ENCODE peak calls at places on chromosome 18, in six cellular contexts. One of them, this sample, is unnamed.
A peak's percentile ranks its signal among the peaks of the same experiment; 100 is the strongest.

GRCh38 chr18:36547544-36547943 is 250.0 kb downstream of the FHOD3 start:
- DNase-seq in fibroblast of villous mesenchyme: no peak
- DNase-seq in gastrocnemius medialis: no peak
- DNase-seq in GM23338: no peak
- DNase-seq in ascending aorta: no peak
- DNase-seq in heart right ventricle: no peak
- DNase-seq in this sample: no peak

GRCh38 chr18:51251625-51252024 is 54.1 kb upstream of the MEX3C start:
- DNase-seq in fibroblast of villous mesenchyme: no peak
- DNase-seq in gastrocnemius medialis: no peak
- DNase-seq in GM23338: no peak
- DNase-seq in ascending aorta: no peak
- DNase-seq in heart right ventricle: no peak
- DNase-seq in this sample: no peak

GRCh38 chr18:24559474-24560018 is 99.1 kb downstream of the HRH4 start:
- DNase-seq in fibroblast of villous mesenchyme: no peak
- DNase-seq in gastrocnemius medialis: no peak
- DNase-seq in GM23338: no peak
- DNase-seq in ascending aorta: no peak
- DNase-seq in heart right ventricle: no peak
- DNase-seq in this sample: no peak

GRCh38 chr18:62248313-62248712 is 61.3 kb downstream of the RELCH start:
- DNase-seq in fibroblast of villous mesenchyme: no peak
- DNase-seq in gastrocnemius medialis: no peak
- DNase-seq in GM23338: no peak
- DNase-seq in ascending aorta: no peak
- DNase-seq in heart right ventricle: no peak
- DNase-seq in this sample: no peak

GRCh38 chr18:53375641-53376040 is 848.8 kb downstream of the MBD2 start:
- DNase-seq in fibroblast of villous mesenchyme: no peak
- DNase-seq in gastrocnemius medialis: no peak
- DNase-seq in GM23338: peak; percentile 3
- DNase-seq in ascending aorta: no peak
- DNase-seq in heart right ventricle: no peak
- DNase-seq in this sample: no peak

GRCh38 chr18:8151176-8151575 is 458.1 kb upstream of the RAB12 start:
- DNase-seq in fibroblast of villous mesenchyme: no peak
- DNase-seq in gastrocnemius medialis: no peak
- DNase-seq in GM23338: no peak
- DNase-seq in ascending aorta: no peak
- DNase-seq in heart right ventricle: no peak
- DNase-seq in this sample: no peak

GRCh38 chr18:49865401-49865800 is 52.1 kb upstream of the ACAA2 start:
- DNase-seq in fibroblast of villous mesenchyme: no peak
- DNase-seq in gastrocnemius medialis: no peak
- DNase-seq in GM23338: no peak
- DNase-seq in ascending aorta: no peak
- DNase-seq in heart right ventricle: peak; percentile 31
- DNase-seq in this sample: no peak

GRCh38 chr18:39274535-39274934 is 1708.9 kb upstream of the CELF4 start:
- DNase-seq in fibroblast of villous mesenchyme: no peak
- DNase-seq in gastrocnemius medialis: no peak
- DNase-seq in GM23338: no peak
- DNase-seq in ascending aorta: no peak
- DNase-seq in heart right ventricle: no peak
- DNase-seq in this sample: no peak

GRCh38 chr18:22179631-22180030 is 10.2 kb downstream of the GATA6 start:
- DNase-seq in fibroblast of villous mesenchyme: no peak
- DNase-seq in gastrocnemius medialis: no peak
- DNase-seq in GM23338: no peak
- DNase-seq in ascending aorta: no peak
- DNase-seq in heart right ventricle: no peak
- DNase-seq in this sample: no peak

GRCh38 chr18:46677609-46678470 is 20.8 kb upstream of the LOXHD1 start:
- DNase-seq in fibroblast of villous mesenchyme: peak; percentile 4
- DNase-seq in gastrocnemius medialis: no peak
- DNase-seq in GM23338: peak; percentile 16
- DNase-seq in ascending aorta: no peak
- DNase-seq in heart right ventricle: no peak
- DNase-seq in this sample: no peak

GRCh38 chr18:37435996-37436395 is 129.6 kb downstream of the CELF4 start:
- DNase-seq in fibroblast of villous mesenchyme: no peak
- DNase-seq in gastrocnemius medialis: no peak
- DNase-seq in GM23338: no peak
- DNase-seq in ascending aorta: no peak
- DNase-seq in heart right ventricle: no peak
- DNase-seq in this sample: no peak

GRCh38 chr18:62164855-62165487 is 21.9 kb downstream of the PIGN start:
- DNase-seq in fibroblast of villous mesenchyme: no peak
- DNase-seq in gastrocnemius medialis: no peak
- DNase-seq in GM23338: peak; percentile 59
- DNase-seq in ascending aorta: no peak
- DNase-seq in heart right ventricle: no peak
- DNase-seq in this sample: no peak

GRCh38 chr18:44195394-44196140 is 485.1 kb upstream of the SETBP1 start:
- DNase-seq in fibroblast of villous mesenchyme: no peak
- DNase-seq in gastrocnemius medialis: no peak
- DNase-seq in GM23338: no peak
- DNase-seq in ascending aorta: no peak
- DNase-seq in heart right ventricle: no peak
- DNase-seq in this sample: no peak

GRCh38 chr18:13545955-13546354 is 180.4 kb downstream of the FAM210A start:
- DNase-seq in fibroblast of villous mesenchyme: no peak
- DNase-seq in gastrocnemius medialis: no peak
- DNase-seq in GM23338: no peak
- DNase-seq in ascending aorta: no peak
- DNase-seq in heart right ventricle: no peak
- DNase-seq in this sample: no peak

GRCh38 chr18:46706968-46707367 is 49.9 kb downstream of the ST8SIA5 start:
- DNase-seq in fibroblast of villous mesenchyme: no peak
- DNase-seq in gastrocnemius medialis: no peak
- DNase-seq in GM23338: peak; percentile 37
- DNase-seq in ascending aorta: no peak
- DNase-seq in heart right ventricle: no peak
- DNase-seq in this sample: no peak

GRCh38 chr18:45464619-45465018 is 150.7 kb upstream of the SLC14A2 start:
- DNase-seq in fibroblast of villous mesenchyme: no peak
- DNase-seq in gastrocnemius medialis: no peak
- DNase-seq in GM23338: no peak
- DNase-seq in ascending aorta: no peak
- DNase-seq in heart right ventricle: peak; percentile 21
- DNase-seq in this sample: no peak

GRCh38 chr18:28115149-28115550 is 61.8 kb downstream of the CDH2 start:
- DNase-seq in fibroblast of villous mesenchyme: peak; percentile 79
- DNase-seq in gastrocnemius medialis: no peak
- DNase-seq in GM23338: no peak
- DNase-seq in ascending aorta: no peak
- DNase-seq in heart right ventricle: no peak
- DNase-seq in this sample: no peak
- H3K4me3 ChIP-seq in fibroblast of villous mesenchyme: no peak overlapping the region
- H3K4me3 ChIP-seq in gastrocnemius medialis: no peak overlapping the region
- H3K4me3 ChIP-seq in GM23338: no peak overlapping the region
- H3K4me3 ChIP-seq in ascending aorta: no peak overlapping the region
- H3K4me3 ChIP-seq in heart right ventricle: no peak overlapping the region
- H3K4me3 ChIP-seq in this sample: no peak overlapping the region

GRCh38 chr18:75455249-75456183 is 28.0 kb upstream of the SMIM21 start:
- DNase-seq in fibroblast of villous mesenchyme: peak; percentile 24
- DNase-seq in gastrocnemius medialis: no peak
- DNase-seq in GM23338: peak; percentile 57
- DNase-seq in ascending aorta: no peak
- DNase-seq in heart right ventricle: peak; percentile 32
- DNase-seq in this sample: no peak
- H3K4me3 ChIP-seq in fibroblast of villous mesenchyme: peak overlapping the region; percentile 43
- H3K4me3 ChIP-seq in gastrocnemius medialis: peak overlapping the region; percentile 48
- H3K4me3 ChIP-seq in GM23338: peak overlapping the region; percentile 62
- H3K4me3 ChIP-seq in ascending aorta: peak overlapping the region; percentile 52
- H3K4me3 ChIP-seq in heart right ventricle: peak overlapping the region; percentile 63
- H3K4me3 ChIP-seq in this sample: peak overlapping the region; percentile 75

DNA sequence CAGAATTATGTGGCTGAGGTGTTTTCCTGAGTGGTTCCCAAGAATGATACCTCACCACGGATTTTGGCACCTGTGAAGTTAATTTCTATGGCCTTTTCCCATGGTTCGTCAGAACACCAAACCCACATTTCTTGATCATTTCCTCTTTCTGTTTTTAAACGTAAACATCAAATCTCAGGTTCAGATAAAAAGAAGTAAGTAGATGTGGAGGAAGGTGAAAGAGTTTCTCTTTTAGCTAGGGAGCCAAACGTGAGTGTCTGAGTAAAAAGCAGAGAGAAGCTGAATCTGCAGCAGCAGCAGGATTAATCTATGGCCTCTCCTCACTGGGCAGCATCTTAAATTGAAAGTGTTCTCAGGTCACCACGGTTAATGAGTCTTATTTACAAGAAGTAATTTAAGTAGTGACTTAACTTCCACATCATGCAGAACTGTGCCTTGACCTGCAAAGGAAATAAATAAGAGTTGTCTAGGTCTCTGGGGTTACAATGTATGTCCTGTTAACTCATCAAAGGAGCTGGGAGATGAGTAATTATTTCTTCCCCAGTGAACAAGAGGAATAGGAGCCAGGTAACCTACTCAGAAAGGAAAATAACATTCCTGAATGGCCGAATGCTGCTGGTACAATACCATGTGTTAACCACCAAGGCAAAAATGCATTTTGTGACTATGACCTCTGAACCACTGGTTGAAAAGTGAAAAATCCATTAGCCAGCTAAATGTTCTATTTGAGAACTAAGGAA is 139.6 kb upstream of the NETO1 start:
- DNase-seq in fibroblast of villous mesenchyme: no peak
- DNase-seq in gastrocnemius medialis: no peak
- DNase-seq in GM23338: no peak
- DNase-seq in ascending aorta: no peak
- DNase-seq in heart right ventricle: no peak
- DNase-seq in this sample: no peak
- H3K4me3 ChIP-seq in fibroblast of villous mesenchyme: no peak overlapping the region
- H3K4me3 ChIP-seq in gastrocnemius medialis: no peak overlapping the region
- H3K4me3 ChIP-seq in GM23338: no peak overlapping the region
- H3K4me3 ChIP-seq in ascending aorta: no peak overlapping the region
- H3K4me3 ChIP-seq in heart right ventricle: no peak overlapping the region
- H3K4me3 ChIP-seq in this sample: no peak overlapping the region

GRCh38 chr18:63378919-63379638 is 12.1 kb upstream of the KDSR start:
- DNase-seq in fibroblast of villous mesenchyme: peak; percentile 21
- DNase-seq in gastrocnemius medialis: no peak
- DNase-seq in GM23338: peak; percentile 5
- DNase-seq in ascending aorta: no peak
- DNase-seq in heart right ventricle: no peak
- DNase-seq in this sample: no peak
- H3K4me3 ChIP-seq in fibroblast of villous mesenchyme: no peak overlapping the region
- H3K4me3 ChIP-seq in gastrocnemius medialis: no peak overlapping the region
- H3K4me3 ChIP-seq in GM23338: no peak overlapping the region
- H3K4me3 ChIP-seq in ascending aorta: no peak overlapping the region
- H3K4me3 ChIP-seq in heart right ventricle: no peak overlapping the region
- H3K4me3 ChIP-seq in this sample: no peak overlapping the region

GRCh38 chr18:31723639-31723997 is 37.1 kb downstream of the SLC25A52 start:
- DNase-seq in fibroblast of villous mesenchyme: no peak
- DNase-seq in gastrocnemius medialis: no peak
- DNase-seq in GM23338: no peak
- DNase-seq in ascending aorta: no peak
- DNase-seq in heart right ventricle: no peak
- DNase-seq in this sample: no peak
- H3K4me3 ChIP-seq in fibroblast of villous mesenchyme: peak overlapping the region; percentile 61
- H3K4me3 ChIP-seq in gastrocnemius medialis: peak overlapping the region; percentile 78
- H3K4me3 ChIP-seq in GM23338: no peak overlapping the region
- H3K4me3 ChIP-seq in ascending aorta: peak overlapping the region; percentile 60
- H3K4me3 ChIP-seq in heart right ventricle: peak overlapping the region; percentile 69
- H3K4me3 ChIP-seq in this sample: peak overlapping the region; percentile 85

GRCh38 chr18:9719421-9719981 is 11.4 kb downstream of the RAB31 start:
- DNase-seq in fibroblast of villous mesenchyme: peak; percentile 75
- DNase-seq in gastrocnemius medialis: no peak
- DNase-seq in GM23338: no peak
- DNase-seq in ascending aorta: peak; percentile 80
- DNase-seq in heart right ventricle: no peak
- DNase-seq in this sample: no peak
- H3K4me3 ChIP-seq in fibroblast of villous mesenchyme: no peak overlapping the region
- H3K4me3 ChIP-seq in gastrocnemius medialis: no peak overlapping the region
- H3K4me3 ChIP-seq in GM23338: no peak overlapping the region
- H3K4me3 ChIP-seq in ascending aorta: peak overlapping the region; percentile 17
- H3K4me3 ChIP-seq in heart right ventricle: no peak overlapping the region
- H3K4me3 ChIP-seq in this sample: peak overlapping the region; percentile 62

GRCh38 chr18:35267809-35268208 is 22.2 kb downstream of the ZSCAN30 start:
- DNase-seq in fibroblast of villous mesenchyme: no peak
- DNase-seq in gastrocnemius medialis: no peak
- DNase-seq in GM23338: peak; percentile 49
- DNase-seq in ascending aorta: no peak
- DNase-seq in heart right ventricle: peak; percentile 35
- DNase-seq in this sample: no peak
- H3K4me3 ChIP-seq in fibroblast of villous mesenchyme: peak overlapping the region; percentile 58
- H3K4me3 ChIP-seq in gastrocnemius medialis: peak overlapping the region; percentile 62
- H3K4me3 ChIP-seq in GM23338: peak overlapping the region; percentile 59
- H3K4me3 ChIP-seq in ascending aorta: peak overlapping the region; percentile 60
- H3K4me3 ChIP-seq in heart right ventricle: peak overlapping the region; percentile 79
- H3K4me3 ChIP-seq in this sample: peak overlapping the region; percentile 81

GRCh38 chr18:34957864-34958259 is 83.4 kb upstream of the MAPRE2 start:
- DNase-seq in fibroblast of villous mesenchyme: no peak
- DNase-seq in gastrocnemius medialis: no peak
- DNase-seq in GM23338: no peak
- DNase-seq in ascending aorta: no peak
- DNase-seq in heart right ventricle: no peak
- DNase-seq in this sample: no peak

GRCh38 chr18:34959989-34960388 is 81.2 kb upstream of the MAPRE2 start:
- DNase-seq in fibroblast of villous mesenchyme: no peak
- DNase-seq in gastrocnemius medialis: no peak
- DNase-seq in GM23338: no peak
- DNase-seq in ascending aorta: no peak
- DNase-seq in heart right ventricle: no peak
- DNase-seq in this sample: no peak

GRCh38 chr18:34959211-34959829 is 81.9 kb upstream of the MAPRE2 start:
- DNase-seq in fibroblast of villous mesenchyme: no peak
- DNase-seq in gastrocnemius medialis: no peak
- DNase-seq in GM23338: no peak
- DNase-seq in ascending aorta: no peak
- DNase-seq in heart right ventricle: no peak
- DNase-seq in this sample: no peak

GRCh38 chr18:34957119-34957863 is 83.9 kb upstream of the MAPRE2 start:
- DNase-seq in fibroblast of villous mesenchyme: peak; percentile 84
- DNase-seq in gastrocnemius medialis: no peak
- DNase-seq in GM23338: peak; percentile 13
- DNase-seq in ascending aorta: no peak
- DNase-seq in heart right ventricle: no peak
- DNase-seq in this sample: no peak

GRCh38 chr18:34956663-34957062 is 84.5 kb upstream of the MAPRE2 start:
- DNase-seq in fibroblast of villous mesenchyme: peak; percentile 65
- DNase-seq in gastrocnemius medialis: no peak
- DNase-seq in GM23338: no peak
- DNase-seq in ascending aorta: no peak
- DNase-seq in heart right ventricle: no peak
- DNase-seq in this sample: no peak
- H3K4me3 ChIP-seq in fibroblast of villous mesenchyme: no peak overlapping the region
- H3K4me3 ChIP-seq in gastrocnemius medialis: no peak overlapping the region
- H3K4me3 ChIP-seq in GM23338: no peak overlapping the region
- H3K4me3 ChIP-seq in ascending aorta: no peak overlapping the region
- H3K4me3 ChIP-seq in heart right ventricle: no peak overlapping the region
- H3K4me3 ChIP-seq in this sample: no peak overlapping the region

DNA sequence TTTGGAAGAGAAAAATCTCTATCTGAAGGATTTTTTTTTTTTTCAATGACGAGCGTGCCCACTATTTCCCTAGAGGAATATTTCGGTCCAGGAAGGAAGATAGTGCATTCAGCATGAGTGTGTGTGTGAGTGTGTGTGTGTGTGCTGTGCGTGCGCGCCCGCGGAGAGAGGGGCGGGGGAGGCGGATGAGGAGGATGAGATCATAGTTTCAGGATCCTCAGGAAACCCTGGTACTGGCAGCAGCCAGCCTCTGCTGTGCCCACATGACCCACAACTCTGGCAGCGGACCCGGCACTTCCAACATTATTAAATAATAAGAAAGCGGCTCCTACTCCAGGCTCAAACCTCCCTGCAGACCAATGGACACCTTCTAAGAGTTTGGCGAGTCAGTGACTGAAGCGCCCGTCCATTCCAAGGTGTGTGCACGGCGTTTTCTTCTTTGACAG is 217.0 kb upstream of the DTNA start:
- DNase-seq in fibroblast of villous mesenchyme: peak; percentile 28
- DNase-seq in gastrocnemius medialis: peak; percentile 85
- DNase-seq in GM23338: peak; percentile 88
- DNase-seq in ascending aorta: peak; percentile 90
- DNase-seq in heart right ventricle: peak; percentile 74
- DNase-seq in this sample: peak; percentile 69
- H3K4me3 ChIP-seq in fibroblast of villous mesenchyme: peak overlapping the region; percentile 43
- H3K4me3 ChIP-seq in gastrocnemius medialis: peak overlapping the region; percentile 75
- H3K4me3 ChIP-seq in GM23338: peak overlapping the region; percentile 61
- H3K4me3 ChIP-seq in ascending aorta: peak overlapping the region; percentile 70
- H3K4me3 ChIP-seq in heart right ventricle: peak overlapping the region; percentile 67
- H3K4me3 ChIP-seq in this sample: peak overlapping the region; percentile 85